ENCODE peak calls at places on chromosomes 4 and X, in four cellular contexts. M, U, K and X are unnamed samples.
A peak's percentile ranks its signal among the peaks of the same experiment; 100 is the strongest.

GRCh38 chrX:16148896-16149295 is 18.4 kb upstream of the MAGEB17 start:
- DNase-seq in K (no peak), M (no peak), U (no peak), X (no peak)

GRCh38 chrX:80246273-80246672 is 174.0 kb upstream of the TENT5D start:
- DNase-seq in M (no peak), U (no peak), K (no peak), X (no peak)

GRCh38 chr4:99755223-99755944 is 61.2 kb upstream of the DAPP1 start:
- DNase-seq in U (no peak), M (no peak), K (no peak), X (no peak)

GRCh38 chrX:142076633-142077032 is 128.5 kb downstream of the MAGEC2 start:
- DNase-seq in K (no peak), U (no peak), M (no peak), X (no peak)

GRCh38 chr4:121764702-121765367 is at the start of gene SMIM43:
- DNase-seq in M (no peak), U (no peak), K (no peak), X (no peak)

GRCh38 chr4:141464366-141464765 is 172.0 kb upstream of the IL15 start:
- DNase-seq in M (no peak), U (no peak), K (no peak), X (no peak)

GRCh38 chr4:182486895-182487294 is 243.7 kb downstream of the TENM3 start:
- DNase-seq in K (no peak), U (no peak), M (no peak), X (no peak)

GRCh38 chrX:2629316-2630168 is 61.6 kb upstream of the CD99 start:
- DNase-seq in K (no peak), M (no peak), U (no peak), X (no peak)

GRCh38 chrX:104351173-104351769 is 96.5 kb upstream of the ESX1 start:
- DNase-seq in U (no peak), M (no peak), K (no peak), X (no peak)

GRCh38 chr4:168631241-168632151 is 134.6 kb downstream of the PALLD start:
- DNase-seq in U (peak; percentile 75), M (peak; percentile 76), K (peak; percentile 86), X (no peak)

GRCh38 chr4:78776031-78776728 is at the start of gene BMP2K:
- DNase-seq in K (peak; percentile 89), U (peak; percentile 86), M (peak; percentile 81), X (peak; percentile 43)

GRCh38 chr4:154928640-154929257 is 147.7 kb downstream of the RBM46 start:
- DNase-seq in M (no peak), U (no peak), K (no peak), X (no peak)

GRCh38 chr4:79016878-79017277 is 77.6 kb upstream of the PAQR3 start:
- DNase-seq in K (no peak), U (no peak), M (no peak), X (no peak)

GRCh38 chrX:123171781-123172180 is 12.3 kb upstream of the GRIA3 start:
- DNase-seq in K (no peak), M (no peak), U (no peak), X (no peak)

GRCh38 chr4:84691170-84691691 is 108.3 kb downstream of the CDS1 start:
- DNase-seq in K (no peak), M (no peak), U (no peak), X (no peak)

GRCh38 chr4:1599491-1600210 is 84.5 kb downstream of the FAM53A start:
- DNase-seq in K (peak; percentile 52), M (no peak), U (peak; percentile 3), X (no peak)

GRCh38 chr4:54657194-54657555 is 582 bp upstream of the KIT start:
- DNase-seq in U (no peak), K (no peak), M (no peak), X (no peak)

GRCh38 chr4:54098375-54098774 is 1.6 kb upstream of the GSX2 start:
- DNase-seq in M (no peak), K (no peak), U (no peak), X (no peak)

GRCh38 chr4:152021788-152022438 is 261.1 kb upstream of the GATB start:
- DNase-seq in M (no peak), U (peak; percentile 52), K (peak; percentile 65), X (no peak)

GRCh38 chr4:76706581-76706980 is 191.4 kb downstream of the SOWAHB start:
- DNase-seq in U (no peak), M (no peak), K (no peak), X (no peak)

GRCh38 chr4:20778896-20779295 is 78.6 kb downstream of the PACRGL start:
- DNase-seq in U (no peak), K (no peak), M (no peak), X (no peak)

GRCh38 chr4:21882050-21882839 is 66.3 kb downstream of the KCNIP4 start:
- DNase-seq in M (no peak), K (no peak), U (no peak), X (no peak)

GRCh38 chr4:3387943-3388348 is 53.8 kb upstream of the HGFAC start:
- DNase-seq in M (peak; percentile 71), K (peak; percentile 93), U (peak; percentile 88), X (peak; percentile 33)

GRCh38 chr4:2931765-2932560 is 31.2 kb downstream of the NOP14 start:
- DNase-seq in U (peak; percentile 69), M (peak; percentile 25), K (peak; percentile 80), X (peak; percentile 39)

GRCh38 chr4:137655286-137655685 is 123.0 kb upstream of the PCDH18 start:
- DNase-seq in U (no peak), K (no peak), M (no peak), X (no peak)

GRCh38 chrX:25012433-25012735 is 3.4 kb downstream of the ARX start:
- DNase-seq in U (no peak), M (no peak), K (no peak), X (no peak)

GRCh38 chr4:109611045-109611616 is 51.1 kb downstream of the MCUB start:
- DNase-seq in K (no peak), U (no peak), M (no peak), X (no peak)

GRCh38 chr4:46994007-46994405 is 625 bp upstream of the GABRA4 start:
- DNase-seq in M (no peak), U (peak; percentile 15), K (no peak), X (no peak)
- H3K4me3 ChIP-seq in M (no peak overlapping the region), U (peak overlapping the region; percentile 59), K (peak overlapping the region; percentile 30), X (peak overlapping the region; percentile 37)

GRCh38 chrX:116345953-116346352 is 90.5 kb upstream of the SLC6A14 start:
- DNase-seq in K (no peak), U (no peak), M (no peak), X (no peak)
- TF ChIP-seq CTCF in K (no peak), U (no peak), M (no peak), X (no peak)

GRCh38 chrX:74422576-74423288 is 1.4 kb downstream of the SLC16A2 start:
- DNase-seq in M (peak; percentile 63), U (peak; percentile 68), K (peak; percentile 90), X (no peak)
- H3K4me3 ChIP-seq in M (peak overlapping the region; percentile 42), U (peak overlapping the region; percentile 67), K (peak overlapping the region; percentile 60), X (peak overlapping the region; percentile 54)

GRCh38 chrX:118941147-118941546 is 33.3 kb upstream of the LONRF3 start:
- DNase-seq in M (no peak), K (no peak), U (no peak), X (no peak)

DNA sequence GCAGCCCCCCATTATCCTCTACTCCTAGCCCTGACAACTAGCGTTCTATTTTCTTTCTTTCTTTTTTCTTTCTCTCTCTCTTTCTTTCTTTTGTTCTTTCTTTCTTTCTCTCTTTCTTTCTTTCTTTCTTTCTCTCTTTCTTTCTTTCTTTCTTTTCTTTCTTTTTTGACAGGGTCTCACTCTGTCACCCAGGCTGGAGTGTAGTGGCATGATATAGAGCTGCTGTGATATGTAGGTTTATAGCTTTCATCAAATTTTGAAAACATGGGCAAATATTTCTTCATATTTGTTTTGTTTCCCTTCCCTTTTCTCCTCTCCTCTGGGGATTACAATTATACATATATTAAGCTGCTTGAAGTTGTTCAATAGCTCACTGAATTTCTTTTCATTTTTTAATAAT is 39.1 kb upstream of the LONRF3 start:
- DNase-seq in K (no peak), M (no peak), U (no peak), X (no peak)
- TF ChIP-seq CTCF in K (no peak), M (no peak), U (no peak), X (no peak)

DNA sequence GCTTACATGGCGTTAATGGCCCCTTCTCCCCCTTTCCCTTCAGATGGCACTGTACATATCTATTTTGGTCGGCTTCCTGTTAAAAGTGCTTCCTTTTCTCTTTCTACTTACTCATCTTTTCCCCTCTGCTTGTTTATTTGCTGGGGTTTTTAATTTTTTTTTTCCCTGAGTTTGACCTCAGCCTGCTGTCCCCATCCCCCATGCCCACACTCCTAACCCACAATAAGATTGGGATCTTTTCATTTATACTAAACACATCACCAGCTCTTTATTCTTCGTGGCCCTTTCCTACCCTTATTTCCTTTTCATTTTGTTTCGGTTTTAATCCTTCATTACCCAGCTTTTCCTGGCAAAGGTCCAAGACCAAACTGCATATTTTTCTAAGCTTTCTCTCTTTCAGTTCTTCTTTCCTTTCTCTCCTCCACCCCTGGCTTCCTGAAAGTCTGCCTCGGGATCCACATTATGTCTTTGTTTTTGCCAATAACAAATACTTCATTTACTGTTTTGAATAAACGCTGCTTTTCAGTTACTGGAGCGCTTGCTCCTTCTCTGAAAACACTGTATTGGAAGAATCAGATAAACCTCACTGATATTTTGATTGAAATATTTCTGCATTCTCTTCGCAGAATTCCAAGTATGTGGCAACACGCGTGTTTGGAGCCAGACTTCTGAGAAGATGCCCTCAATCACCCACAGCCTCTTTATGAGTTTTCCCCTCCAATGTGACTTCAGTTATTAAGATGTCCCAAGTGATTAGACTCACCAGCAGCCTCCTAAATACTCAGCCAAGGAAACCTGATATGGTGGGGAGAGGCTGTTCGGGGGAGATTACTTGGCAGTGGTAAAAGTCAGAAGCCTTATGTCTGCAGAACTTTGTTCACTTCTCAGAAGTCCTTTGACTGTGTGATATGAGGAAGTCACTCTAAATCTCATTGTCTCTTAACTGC is 151.8 kb upstream of the USP9X start:
- DNase-seq in U (no peak), M (no peak), K (no peak), X (no peak)
- H3K4me3 ChIP-seq in U (peak overlapping the region; percentile 24), M (no peak overlapping the region), K (peak overlapping the region; percentile 28), X (no peak overlapping the region)

GRCh38 chrX:40169193-40170086 is 71.7 kb upstream of the BCOR start:
- DNase-seq in K (peak; percentile 82), M (peak; percentile 55), U (no peak), X (peak; percentile 20)
- TF ChIP-seq CTCF in K (peak; percentile 31), M (no peak), U (peak; percentile 47), X (no peak)

DNA sequence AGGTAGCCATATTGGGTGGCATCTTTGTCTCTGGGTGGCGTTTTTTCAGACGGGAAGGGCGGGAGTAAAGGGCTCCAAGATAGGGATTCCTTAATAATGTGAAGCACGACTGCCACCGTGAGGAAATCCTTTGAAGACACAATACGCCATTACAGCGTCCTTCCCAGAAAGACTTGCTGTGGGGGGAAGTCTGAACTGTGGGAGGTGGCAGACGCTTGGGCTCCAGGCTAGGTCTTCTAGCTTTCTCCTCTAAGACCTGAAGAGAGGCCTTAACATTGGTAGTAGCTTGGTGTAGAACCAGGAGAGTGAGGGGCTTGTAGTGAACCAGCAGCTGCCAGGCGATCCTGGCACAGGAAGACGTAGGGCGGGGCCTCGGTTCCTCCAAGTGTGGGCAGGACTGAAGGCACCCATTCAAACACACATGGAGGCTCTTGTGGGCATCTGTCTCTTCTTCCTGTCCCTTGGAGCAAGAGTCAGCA is 197.3 kb downstream of the OR13H1 start:
- DNase-seq in K (peak; percentile 94), M (peak; percentile 84), U (no peak), X (peak; percentile 11)
- H3K4me3 ChIP-seq in K (no peak overlapping the region), M (peak overlapping the region; percentile 30), U (no peak overlapping the region), X (peak overlapping the region; percentile 58)